ENCODE peak calls at places on chromosomes 12 and 14, in five cellular contexts. V is OCI-LY7, S is HCT116, G is uterus, O is stomach. D is an unnamed sample.

GRCh38 chr12:124191024-124191359 is 103.9 kb upstream of the RFLNA start:
- DNase-seq in S (peak; percentile 26), G (no peak), V (peak; percentile 19), O (no peak), D (no peak)

GRCh38 chr14:48805315-48805714 is 780.9 kb downstream of the RPS29 start:
- DNase-seq in V (no peak), G (no peak), S (no peak), O (no peak), D (no peak)

GRCh38 chr12:22494319-22494718 is 50.0 kb downstream of the C2CD5 start:
- DNase-seq in S (no peak), V (no peak), O (no peak), G (no peak), D (no peak)

GRCh38 chr12:67827820-67828383 is 161.3 kb upstream of the IFNG-AS1 start:
- DNase-seq in G (peak; percentile 74), V (no peak), O (no peak), S (peak; percentile 62), D (no peak)

GRCh38 chr12:101051901-101052550 is 158.0 kb downstream of the SLC5A8 start:
- DNase-seq in V (no peak), G (no peak), S (peak; percentile 88), O (no peak), D (no peak)

GRCh38 chr12:109449845-109450532 is 27.1 kb downstream of the KCTD10 start:
- DNase-seq in G (no peak), V (no peak), O (no peak), S (no peak), D (no peak)

GRCh38 chr12:69821441-69822204 is 3.4 kb upstream of the MYRFL start:
- DNase-seq in S (peak; percentile 42), G (no peak), O (no peak), V (no peak), D (no peak)

GRCh38 chr14:75545907-75546306 is 23.6 kb downstream of the BATF start:
- DNase-seq in O (no peak), V (no peak), G (no peak), S (no peak), D (no peak)

GRCh38 chr12:19826988-19827550 is 387.8 kb downstream of the AEBP2 start:
- DNase-seq in S (no peak), O (no peak), V (no peak), G (no peak), D (no peak)

GRCh38 chr14:21589317-21589716 is 9.4 kb upstream of the OR10G3 start:
- DNase-seq in O (no peak), S (no peak), G (no peak), V (no peak), D (no peak)

GRCh38 chr12:93315385-93315906 is 62.3 kb upstream of the NUDT4 start:
- DNase-seq in S (no peak), V (no peak), O (no peak), G (no peak), D (no peak)

GRCh38 chr14:77663289-77663688 is 44.5 kb downstream of the ALKBH1 start:
- DNase-seq in V (no peak), G (no peak), S (no peak), O (no peak), D (no peak)

GRCh38 chr12:76312314-76312713 is 35.9 kb downstream of the BBS10 start:
- DNase-seq in O (no peak), V (no peak), G (no peak), S (no peak), D (no peak)

GRCh38 chr12:4164591-4165558 is 108.7 kb upstream of the CCND2 start:
- DNase-seq in V (no peak), O (peak; percentile 34), G (peak; percentile 53), S (no peak), D (no peak)

GRCh38 chr12:26773313-26774104 is 59.5 kb downstream of the ITPR2 start:
- DNase-seq in S (no peak), V (no peak), O (no peak), G (no peak), D (no peak)

GRCh38 chr12:79174656-79175055 is 310.1 kb downstream of the SYT1 start:
- DNase-seq in O (no peak), V (peak; percentile 4), G (no peak), S (peak; percentile 42), D (no peak)

GRCh38 chr12:95942106-95942531 is 295 bp downstream of the CCDC38 start:
- DNase-seq in S (no peak), V (peak; percentile 40), O (no peak), G (no peak), D (no peak)
- H3K27ac ChIP-seq in S (peak overlapping the region; percentile 80), V (peak overlapping the region; percentile 22), O (peak overlapping the region; percentile 88), G (peak overlapping the region; percentile 72), D (peak overlapping the region; percentile 95)

GRCh38 chr12:117563706-117564105 is 202.3 kb upstream of the NOS1 start:
- DNase-seq in O (no peak), G (no peak), S (no peak), V (no peak), D (no peak)

GRCh38 chr12:117563007-117563406 is 201.6 kb upstream of the NOS1 start:
- DNase-seq in S (no peak), O (no peak), V (no peak), G (no peak), D (no peak)

GRCh38 chr12:117559978-117560377 is 198.6 kb upstream of the NOS1 start:
- DNase-seq in O (no peak), V (no peak), G (no peak), S (no peak), D (no peak)

GRCh38 chr12:117564885-117565284 is 203.5 kb upstream of the NOS1 start:
- DNase-seq in V (no peak), O (no peak), G (no peak), S (no peak), D (no peak)

DNA sequence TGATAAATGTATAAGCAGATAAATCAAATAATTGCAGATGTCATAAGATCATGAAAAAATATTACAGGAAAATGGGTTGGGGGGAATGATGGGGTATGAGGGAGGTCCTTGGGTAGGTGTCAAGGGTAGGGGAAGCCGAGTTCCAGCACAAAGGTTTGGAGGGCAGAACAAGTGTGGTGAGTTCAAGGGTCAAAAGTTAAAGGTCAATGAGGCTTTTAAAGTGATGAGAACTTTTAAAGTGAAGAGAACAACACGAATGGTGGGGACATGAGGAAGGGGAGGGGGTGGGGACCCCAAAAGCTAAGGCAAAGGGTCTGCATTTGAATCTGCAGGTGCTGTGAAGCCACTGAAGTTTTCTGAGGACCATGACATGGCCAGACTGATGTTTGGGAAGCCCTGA is 200.6 kb upstream of the NOS1 start:
- DNase-seq in V (no peak), G (no peak), O (no peak), S (no peak), D (no peak)
- H3K9me3 ChIP-seq in V (no peaks in the 10 kb centered on the region), G (no peaks in the 10 kb centered on the region), O (no peaks in the 10 kb centered on the region), S (no peaks in the 10 kb centered on the region), D (no peaks in the 10 kb centered on the region)

GRCh38 chr14:81252278-81252677 is 31.5 kb upstream of the GTF2A1 start:
- DNase-seq in G (no peak), O (no peak), S (no peak), V (no peak), D (no peak)

GRCh38 chr14:81256289-81256960 is 35.7 kb upstream of the GTF2A1 start:
- DNase-seq in V (peak; percentile 54), G (no peak), S (no peak), O (no peak), D (no peak)
- H3K27ac ChIP-seq in V (no peak overlapping the region), G (no peak overlapping the region), S (no peak overlapping the region), O (no peak overlapping the region), D (no peak overlapping the region)

DNA sequence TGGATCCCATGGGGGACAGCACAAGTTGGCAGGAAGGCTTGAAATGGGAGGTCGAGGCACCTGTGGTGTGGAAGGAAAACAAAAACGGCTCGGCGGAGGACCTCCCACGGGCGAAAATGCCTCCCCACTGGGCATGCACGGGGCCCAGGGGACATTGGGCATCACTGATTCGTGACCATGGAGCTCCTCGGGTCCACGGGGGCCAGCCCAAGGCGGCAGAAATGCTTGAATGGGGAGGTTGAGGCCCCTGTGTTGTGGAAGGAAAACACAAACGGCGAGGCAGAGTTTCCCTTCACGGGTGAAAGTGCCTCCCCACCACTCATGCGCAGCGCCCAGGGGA is 376.0 kb downstream of the ALG10 start:
- DNase-seq in O (peak; percentile 16), G (peak; percentile 5), S (no peak), V (no peak), D (peak; percentile 26)
- H3K9me3 ChIP-seq in O (peaks cover 100% of the 10 kb centered on the region), G (no peaks in the 10 kb centered on the region), S (no peaks in the 10 kb centered on the region), V (no peaks in the 10 kb centered on the region), D (peaks cover 96% of the 10 kb centered on the region)